ENCODE peak calls at places on chromosomes 16 and 17, in six cellular contexts. J, Q, O, G, R and C are unnamed samples.

GRCh38 chr16:88681084-88681680 is 5.1 kb downstream of the SNAI3 start:
- DNase-seq in J (peak), Q (peak), O (peak), G (no peak), R (no peak), C (no peak)

GRCh38 chr16:3529175-3529574 is 28.4 kb downstream of the CLUAP1 start:
- DNase-seq in J (no peak), Q (no peak), O (no peak), G (no peak), R (no peak), C (no peak)

GRCh38 chr17:48113201-48113676 is 5.7 kb downstream of the SNX11 start:
- DNase-seq in J (no peak), Q (no peak), O (no peak), G (no peak), R (no peak), C (peak)

GRCh38 chr17:5110816-5111215 is 862 bp downstream of the ZNF232 start:
- DNase-seq in J (peak), Q (no peak), O (no peak), G (no peak), R (no peak), C (no peak)

GRCh38 chr16:86823895-86824671 is 245.7 kb downstream of the FOXL1 start:
- DNase-seq in J (no peak), Q (peak), O (no peak), G (peak), R (no peak), C (no peak)

GRCh38 chr17:68511254-68511670 is 968 bp upstream of the PRKAR1A start:
- DNase-seq in J (no peak), Q (no peak), O (no peak), G (no peak), R (no peak), C (no peak)

GRCh38 chr16:66292241-66292935 is 74.1 kb upstream of the CDH5 start:
- DNase-seq in J (no peak), Q (peak), O (no peak), G (no peak), R (no peak), C (no peak)

GRCh38 chr16:74302341-74302740 is 5.7 kb downstream of the PSMD7 start:
- DNase-seq in J (no peak), Q (no peak), O (no peak), G (no peak), R (no peak), C (no peak)

GRCh38 chr17:34360571-34360970 is 2.5 kb downstream of the CCL1 start:
- DNase-seq in J (no peak), Q (no peak), O (no peak), G (no peak), R (no peak), C (no peak)

GRCh38 chr17:10198509-10199249 is at the start of gene GAS7:
- DNase-seq in J (peak), Q (peak), O (peak), G (peak), R (no peak), C (peak)

GRCh38 chr16:22250522-22250921 is 44.4 kb downstream of the EEF2K start:
- DNase-seq in J (no peak), Q (no peak), O (no peak), G (peak), R (no peak), C (no peak)

GRCh38 chr16:72705806-72706205 is 342.1 kb downstream of the ZFHX3 start:
- DNase-seq in J (no peak), Q (no peak), O (no peak), G (no peak), R (no peak), C (no peak)

GRCh38 chr17:57355090-57355859 is 99.0 kb downstream of the MSI2 start:
- DNase-seq in J (no peak), Q (no peak), O (no peak), G (no peak), R (no peak), C (no peak)

GRCh38 chr16:28151180-28151579 is 60.6 kb downstream of the XPO6 start:
- DNase-seq in J (no peak), Q (no peak), O (no peak), G (no peak), R (no peak), C (no peak)

GRCh38 chr17:28526381-28526780 is 20.2 kb downstream of the FOXN1 start:
- DNase-seq in J (no peak), Q (no peak), O (no peak), G (no peak), R (no peak), C (no peak)

GRCh38 chr17:66730497-66730923 is 104.4 kb upstream of the CACNG5 start:
- DNase-seq in J (peak), Q (no peak), O (no peak), G (no peak), R (no peak), C (no peak)

GRCh38 chr16:56625943-56626654 is 518 bp downstream of the MT1E start:
- DNase-seq in J (no peak), Q (no peak), O (no peak), G (peak), R (no peak), C (no peak)

GRCh38 chr16:56625140-56625942 is at the start of gene MT1E:
- DNase-seq in J (peak), Q (no peak), O (no peak), G (peak), R (no peak), C (peak)

GRCh38 chr16:56620311-56620897 is 5.2 kb upstream of the MT1E start:
- DNase-seq in J (no peak), Q (no peak), O (no peak), G (no peak), R (no peak), C (no peak)

GRCh38 chr16:56626685-56627084 is 1.1 kb downstream of the MT1E start:
- DNase-seq in J (no peak), Q (no peak), O (no peak), G (peak), R (no peak), C (no peak)

DNA sequence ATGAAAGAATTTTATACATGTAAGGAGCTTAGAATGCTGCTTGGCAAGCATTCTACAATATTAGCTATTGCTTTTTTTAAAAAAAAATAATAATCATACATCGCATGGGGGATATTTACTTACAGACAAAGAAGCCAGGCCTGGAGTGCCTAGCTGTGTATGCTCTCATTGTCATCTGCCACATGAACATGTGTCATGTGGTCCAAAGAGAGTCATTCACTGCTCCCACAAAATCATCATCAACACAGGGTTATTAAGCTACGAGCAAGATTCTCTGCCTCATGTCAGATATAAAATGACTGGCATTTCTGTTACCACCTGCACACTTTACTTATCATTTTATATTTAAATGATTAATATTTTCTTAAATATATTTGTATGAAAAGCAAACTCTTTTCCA is 1.9 kb upstream of the MT1E start:
- DNase-seq in J (no peak), Q (no peak), O (no peak), G (no peak), R (no peak), C (no peak)
- H3K27ac ChIP-seq in J (no peak), Q (no peak), O (no peak), G (no peak), R (no peak), C (no peak)

DNA sequence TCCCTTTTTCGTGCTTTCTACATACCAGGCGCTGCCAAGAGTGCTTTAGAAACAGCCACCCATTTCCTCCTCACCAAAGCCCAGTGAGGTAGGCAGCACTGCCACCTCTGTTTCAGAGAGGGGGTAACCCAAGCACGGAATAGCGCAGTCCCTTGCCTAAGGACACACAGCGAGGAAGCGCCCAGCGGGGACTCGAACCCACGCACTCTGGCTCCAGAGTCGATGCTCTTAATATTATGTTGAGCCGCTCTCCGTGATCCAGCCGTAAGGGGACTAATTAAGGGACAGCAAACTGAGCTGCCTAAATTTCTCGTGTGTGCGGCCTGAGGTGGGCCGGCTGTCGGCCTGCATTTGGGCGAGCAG is 490 bp downstream of the CES1 start:
- DNase-seq in J (no peak), Q (no peak), O (no peak), G (no peak), R (no peak), C (no peak)
- H3K27ac ChIP-seq in J (no peak), Q (no peak), O (no peak), G (no peak), R (peak), C (no peak)

DNA sequence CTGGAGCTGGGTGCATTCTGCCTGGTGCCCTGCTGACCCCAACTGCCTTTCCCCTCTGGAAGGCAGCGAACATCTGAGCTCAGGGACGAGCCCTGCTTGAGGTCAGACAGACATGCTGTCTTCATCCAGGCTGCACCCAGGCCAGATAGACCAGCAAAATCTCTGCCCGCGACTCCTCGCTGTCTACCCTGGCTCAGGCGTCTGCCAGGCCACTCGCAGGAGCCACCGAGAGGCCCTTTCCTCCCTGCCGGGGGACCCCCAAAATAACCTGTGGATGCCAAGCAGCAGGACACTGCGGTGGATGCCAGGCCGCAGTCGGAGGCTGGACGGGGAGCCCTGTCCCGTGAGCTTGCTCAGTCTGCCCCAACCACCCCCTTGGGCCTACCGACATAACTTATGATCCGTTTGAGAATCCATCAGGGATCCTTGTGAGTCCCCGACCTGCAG is 3.3 kb upstream of the SLC25A10 start:
- DNase-seq in J (no peak), Q (no peak), O (no peak), G (no peak), R (no peak), C (no peak)
- H3K27ac ChIP-seq in J (no peak), Q (no peak), O (no peak), G (no peak), R (no peak), C (no peak)

GRCh38 chr17:77208856-77209255 is 68.1 kb downstream of the SEC14L1 start:
- DNase-seq in J (no peak), Q (no peak), O (no peak), G (peak), R (no peak), C (no peak)
- H3K27ac ChIP-seq in J (no peak), Q (no peak), O (no peak), G (peak), R (peak), C (no peak)

GRCh38 chr16:85519540-85520231 is 93.4 kb upstream of the GSE1 start:
- DNase-seq in J (no peak), Q (no peak), O (no peak), G (no peak), R (no peak), C (no peak)

GRCh38 chr16:85517154-85517553 is 96.0 kb upstream of the GSE1 start:
- DNase-seq in J (no peak), Q (no peak), O (no peak), G (no peak), R (no peak), C (no peak)

GRCh38 chr16:85515830-85516397 is 97.2 kb upstream of the GSE1 start:
- DNase-seq in J (no peak), Q (no peak), O (peak), G (peak), R (no peak), C (no peak)

GRCh38 chr16:85518398-85519049 is 94.6 kb upstream of the GSE1 start:
- DNase-seq in J (no peak), Q (no peak), O (no peak), G (no peak), R (no peak), C (no peak)

DNA sequence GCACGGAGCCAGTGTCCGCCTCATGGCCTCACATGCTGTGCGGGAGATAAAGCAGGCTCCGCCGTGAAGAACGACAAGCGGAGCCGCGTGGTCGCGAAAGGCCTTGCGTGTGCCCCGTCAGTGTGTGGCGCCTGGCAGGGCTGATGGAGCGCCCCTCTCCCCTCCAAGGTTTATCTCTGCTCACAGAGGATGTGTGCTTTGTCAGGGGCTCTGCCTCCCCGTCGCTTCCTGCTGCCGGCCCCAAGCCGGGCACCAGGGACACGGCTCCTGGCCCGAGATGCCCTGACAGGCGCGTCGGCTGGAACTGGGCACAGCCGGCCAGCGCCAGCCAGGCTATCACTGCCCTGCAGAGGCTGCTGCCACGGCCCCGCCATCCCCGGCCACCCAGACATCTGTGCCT is 95.3 kb upstream of the GSE1 start:
- DNase-seq in J (no peak), Q (no peak), O (no peak), G (no peak), R (no peak), C (no peak)
- H3K27ac ChIP-seq in J (no peak), Q (no peak), O (no peak), G (no peak), R (no peak), C (no peak)